ENCODE peak calls at places on chromosomes 13 and 19, in seven cellular contexts. X is heart left ventricle, T is AML-193, C is lower leg skin, L is dermis blood vessel endothelial cell, W is astrocyte of the spinal cord, E is choroid plexus epithelial cell. S is an unnamed sample.

GRCh38 chr13:39483326-39483725 is 119.7 kb downstream of the LHFPL6 start:
- DNase-seq in X (no peak), T (no peak), C (no peak), L (no peak), W (no peak), E (no peak), S (no peak)

GRCh38 chr19:55346725-55347441 is 7.2 kb downstream of the KMT5C start:
- DNase-seq in X (no peak), T (no peak), C (no peak), L (no peak), W (no peak), E (no peak), S (no peak)

GRCh38 chr13:95485045-95485517 is 67.4 kb upstream of the CLDN10 start:
- DNase-seq in X (no peak), T (no peak), C (no peak), L (peak; percentile 57), W (peak; percentile 40), E (peak; percentile 61), S (peak; percentile 67)

GRCh38 chr13:44107357-44108121 is 227.8 kb downstream of the LACC1 start:
- DNase-seq in X (no peak), T (no peak), C (no peak), L (no peak), W (no peak), E (no peak), S (no peak)

GRCh38 chr13:32147193-32147592 is 115.6 kb downstream of the FRY start:
- DNase-seq in X (no peak), T (no peak), C (no peak), L (no peak), W (no peak), E (no peak), S (no peak)

GRCh38 chr19:18020212-18021067 is 12.5 kb downstream of the ARRDC2 start:
- DNase-seq in X (peak; percentile 87), T (no peak), C (peak; percentile 98), L (peak; percentile 78), W (peak; percentile 42), E (peak; percentile 77), S (no peak)

GRCh38 chr19:55579766-55580621 is 654 bp downstream of the ZNF579 start:
- DNase-seq in X (no peak), T (no peak), C (no peak), L (no peak), W (peak; percentile 47), E (peak; percentile 41), S (peak; percentile 41)

GRCh38 chr19:11446652-11447301 is 11.3 kb downstream of the PRKCSH start:
- DNase-seq in X (peak; percentile 49), T (peak; percentile 11), C (no peak), L (peak; percentile 65), W (no peak), E (peak; percentile 40), S (peak; percentile 11)

GRCh38 chr13:27349458-27349857 is 75.0 kb upstream of the GTF3A start:
- DNase-seq in X (no peak), T (no peak), C (no peak), L (no peak), W (no peak), E (peak; percentile 67), S (no peak)

GRCh38 chr19:34713262-34713637 is 20.8 kb upstream of the ZNF181 start:
- DNase-seq in X (no peak), T (no peak), C (no peak), L (no peak), W (no peak), E (no peak), S (no peak)

S was measured in Kasumi-1.